ENCODE peak calls at places on chromosomes 11 and 22, in ten cellular contexts. One of them, this sample, is unnamed.

GRCh38 chr11:132658696-132659095 is 873.6 kb downstream of the OPCML start:
- ATAC-seq in PC-3: no peak
- ATAC-seq in heart left ventricle: no peak
- ATAC-seq in right cardiac atrium: no peak
- ATAC-seq in A549: no peak
- ATAC-seq in CD8-positive, alpha-beta T cell: no peak
- ATAC-seq in upper lobe of left lung: no peak
- ATAC-seq in body of pancreas: no peak
- ATAC-seq in CD4-positive, CD25-positive, alpha-beta regulatory T cell: no peak
- ATAC-seq in HCT116: no peak
- ATAC-seq in this sample: no peak

GRCh38 chr22:20434264-20434751 is 3.3 kb downstream of the SCARF2 start:
- ATAC-seq in body of pancreas: no peak
- ATAC-seq in CD4-positive, CD25-positive, alpha-beta regulatory T cell: no peak
- ATAC-seq in upper lobe of left lung: no peak
- ATAC-seq in heart left ventricle: no peak
- ATAC-seq in right cardiac atrium: no peak
- ATAC-seq in HCT116: no peak
- ATAC-seq in A549: no peak
- ATAC-seq in PC-3: no peak
- ATAC-seq in CD8-positive, alpha-beta T cell: no peak
- ATAC-seq in this sample: no peak

GRCh38 chr11:3929689-3930088 is 74.2 kb downstream of the STIM1 start:
- ATAC-seq in body of pancreas: peak; percentile 76
- ATAC-seq in CD4-positive, CD25-positive, alpha-beta regulatory T cell: no peak
- ATAC-seq in upper lobe of left lung: no peak
- ATAC-seq in CD8-positive, alpha-beta T cell: no peak
- ATAC-seq in HCT116: no peak
- ATAC-seq in A549: no peak
- ATAC-seq in right cardiac atrium: peak; percentile 62
- ATAC-seq in PC-3: no peak
- ATAC-seq in heart left ventricle: peak; percentile 90
- ATAC-seq in this sample: peak; percentile 81

GRCh38 chr11:58938398-58938797 is 890 bp upstream of the GLYATL1 start:
- ATAC-seq in body of pancreas: no peak
- ATAC-seq in HCT116: no peak
- ATAC-seq in upper lobe of left lung: no peak
- ATAC-seq in CD8-positive, alpha-beta T cell: no peak
- ATAC-seq in CD4-positive, CD25-positive, alpha-beta regulatory T cell: no peak
- ATAC-seq in right cardiac atrium: no peak
- ATAC-seq in A549: no peak
- ATAC-seq in PC-3: no peak
- ATAC-seq in heart left ventricle: no peak
- ATAC-seq in this sample: no peak

GRCh38 chr11:569273-569885 is 6.9 kb upstream of the PHRF1 start:
- ATAC-seq in HCT116: no peak
- ATAC-seq in PC-3: no peak
- ATAC-seq in CD4-positive, CD25-positive, alpha-beta regulatory T cell: no peak
- ATAC-seq in body of pancreas: no peak
- ATAC-seq in A549: no peak
- ATAC-seq in heart left ventricle: no peak
- ATAC-seq in right cardiac atrium: peak; percentile 44
- ATAC-seq in upper lobe of left lung: no peak
- ATAC-seq in CD8-positive, alpha-beta T cell: no peak
- ATAC-seq in this sample: no peak

GRCh38 chr22:17578129-17578754 is 14.9 kb downstream of the SLC25A18 start:
- ATAC-seq in right cardiac atrium: peak; percentile 54
- ATAC-seq in PC-3: peak; percentile 27
- ATAC-seq in HCT116: no peak
- ATAC-seq in CD8-positive, alpha-beta T cell: no peak
- ATAC-seq in CD4-positive, CD25-positive, alpha-beta regulatory T cell: no peak
- ATAC-seq in heart left ventricle: peak; percentile 50
- ATAC-seq in upper lobe of left lung: peak; percentile 59
- ATAC-seq in A549: no peak
- ATAC-seq in body of pancreas: peak; percentile 78
- ATAC-seq in this sample: peak; percentile 77

GRCh38 chr11:46485852-46486443 is 94.4 kb upstream of the CHRM4 start:
- ATAC-seq in CD4-positive, CD25-positive, alpha-beta regulatory T cell: no peak
- ATAC-seq in CD8-positive, alpha-beta T cell: no peak
- ATAC-seq in HCT116: no peak
- ATAC-seq in A549: no peak
- ATAC-seq in right cardiac atrium: no peak
- ATAC-seq in heart left ventricle: no peak
- ATAC-seq in PC-3: no peak
- ATAC-seq in upper lobe of left lung: no peak
- ATAC-seq in body of pancreas: no peak
- ATAC-seq in this sample: no peak

GRCh38 chr11:7604331-7604973 is 68.8 kb downstream of the CYB5R2 start:
- ATAC-seq in PC-3: no peak
- ATAC-seq in CD8-positive, alpha-beta T cell: no peak
- ATAC-seq in body of pancreas: no peak
- ATAC-seq in CD4-positive, CD25-positive, alpha-beta regulatory T cell: no peak
- ATAC-seq in right cardiac atrium: no peak
- ATAC-seq in A549: no peak
- ATAC-seq in upper lobe of left lung: peak; percentile 40
- ATAC-seq in HCT116: no peak
- ATAC-seq in heart left ventricle: no peak
- ATAC-seq in this sample: no peak

DNA sequence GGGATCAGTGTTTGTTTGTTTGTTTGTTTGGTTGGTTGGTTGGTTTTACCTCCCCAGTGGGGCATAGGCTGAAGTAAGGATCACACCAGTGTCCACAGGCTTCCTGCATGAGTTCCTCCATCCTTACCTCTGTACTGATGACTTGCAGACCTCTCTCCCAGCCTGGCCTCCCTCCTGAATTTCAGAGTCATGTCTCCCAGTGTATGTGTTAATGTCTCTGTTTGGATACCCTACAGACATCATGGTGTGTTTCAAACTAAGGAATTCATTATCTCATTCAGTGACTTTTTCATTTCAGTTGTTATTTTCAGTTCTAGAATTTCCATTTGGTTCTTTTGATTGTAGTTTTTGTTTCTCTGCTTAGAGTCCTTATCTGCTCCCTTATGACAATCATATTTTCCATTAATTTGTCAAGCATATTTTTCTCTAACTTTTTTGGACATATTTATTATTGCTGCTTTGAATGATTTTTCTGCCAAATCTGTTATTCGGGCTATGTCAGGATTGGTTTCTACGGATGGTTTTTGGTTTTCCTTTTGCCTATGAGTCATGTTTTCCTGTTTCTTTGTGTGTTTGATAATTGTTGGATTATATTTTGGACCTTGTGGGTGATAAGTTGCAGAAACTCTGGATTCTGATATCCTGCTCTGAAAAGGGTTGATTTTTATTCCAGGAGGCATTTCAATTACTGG is 23.6 kb downstream of the MYEOV start:
- ATAC-seq in heart left ventricle: no peak
- ATAC-seq in CD4-positive, CD25-positive, alpha-beta regulatory T cell: no peak
- ATAC-seq in body of pancreas: no peak
- ATAC-seq in PC-3: no peak
- ATAC-seq in upper lobe of left lung: no peak
- ATAC-seq in HCT116: no peak
- ATAC-seq in CD8-positive, alpha-beta T cell: no peak
- ATAC-seq in right cardiac atrium: no peak
- ATAC-seq in A549: no peak
- ATAC-seq in this sample: no peak
- H3K4me1 ChIP-seq in heart left ventricle: peaks cover 21% of the 10 kb centered on the region
- H3K4me1 ChIP-seq in CD4-positive, CD25-positive, alpha-beta regulatory T cell: peaks cover 4% of the 10 kb centered on the region
- H3K4me1 ChIP-seq in body of pancreas: peaks cover 25% of the 10 kb centered on the region
- H3K4me1 ChIP-seq in PC-3: peaks cover 39% of the 10 kb centered on the region
- H3K4me1 ChIP-seq in upper lobe of left lung: peaks cover 9% of the 10 kb centered on the region
- H3K4me1 ChIP-seq in HCT116: peaks cover 13% of the 10 kb centered on the region
- H3K4me1 ChIP-seq in CD8-positive, alpha-beta T cell: peaks cover 4% of the 10 kb centered on the region
- H3K4me1 ChIP-seq in right cardiac atrium: peaks cover 5% of the 10 kb centered on the region
- H3K4me1 ChIP-seq in A549: peaks cover 28% of the 10 kb centered on the region
- H3K4me1 ChIP-seq in this sample: no peaks in the 10 kb centered on the region

GRCh38 chr11:118610220-118610772 is 2.9 kb downstream of the PHLDB1 start:
- ATAC-seq in upper lobe of left lung: no peak
- ATAC-seq in heart left ventricle: no peak
- ATAC-seq in CD4-positive, CD25-positive, alpha-beta regulatory T cell: no peak
- ATAC-seq in A549: no peak
- ATAC-seq in body of pancreas: no peak
- ATAC-seq in PC-3: no peak
- ATAC-seq in HCT116: no peak
- ATAC-seq in CD8-positive, alpha-beta T cell: no peak
- ATAC-seq in right cardiac atrium: no peak
- ATAC-seq in this sample: no peak
- H3K4me3 ChIP-seq in upper lobe of left lung: peak overlapping the region; percentile 80
- H3K4me3 ChIP-seq in heart left ventricle: peak overlapping the region; percentile 79
- H3K4me3 ChIP-seq in CD4-positive, CD25-positive, alpha-beta regulatory T cell: no peak overlapping the region
- H3K4me3 ChIP-seq in A549: no peak overlapping the region
- H3K4me3 ChIP-seq in body of pancreas: no peak overlapping the region
- H3K4me3 ChIP-seq in PC-3: no peak overlapping the region
- H3K4me3 ChIP-seq in HCT116: no peak overlapping the region
- H3K4me3 ChIP-seq in CD8-positive, alpha-beta T cell: peak overlapping the region; percentile 61
- H3K4me3 ChIP-seq in right cardiac atrium: peak overlapping the region; percentile 84
- H3K4me3 ChIP-seq in this sample: peak overlapping the region; percentile 87

GRCh38 chr11:78504708-78505107 is 70.0 kb downstream of the NARS2 start:
- ATAC-seq in HCT116: no peak
- ATAC-seq in PC-3: no peak
- ATAC-seq in upper lobe of left lung: no peak
- ATAC-seq in A549: no peak
- ATAC-seq in body of pancreas: no peak
- ATAC-seq in right cardiac atrium: no peak
- ATAC-seq in heart left ventricle: no peak
- ATAC-seq in CD4-positive, CD25-positive, alpha-beta regulatory T cell: no peak
- ATAC-seq in CD8-positive, alpha-beta T cell: no peak
- ATAC-seq in this sample: no peak

GRCh38 chr11:78514922-78515502 is 59.7 kb downstream of the NARS2 start:
- ATAC-seq in upper lobe of left lung: no peak
- ATAC-seq in A549: no peak
- ATAC-seq in CD4-positive, CD25-positive, alpha-beta regulatory T cell: no peak
- ATAC-seq in heart left ventricle: no peak
- ATAC-seq in body of pancreas: no peak
- ATAC-seq in PC-3: no peak
- ATAC-seq in CD8-positive, alpha-beta T cell: no peak
- ATAC-seq in right cardiac atrium: no peak
- ATAC-seq in HCT116: no peak
- ATAC-seq in this sample: no peak

GRCh38 chr11:78510597-78510996 is 64.1 kb downstream of the NARS2 start:
- ATAC-seq in CD4-positive, CD25-positive, alpha-beta regulatory T cell: no peak
- ATAC-seq in right cardiac atrium: no peak
- ATAC-seq in CD8-positive, alpha-beta T cell: no peak
- ATAC-seq in HCT116: no peak
- ATAC-seq in body of pancreas: no peak
- ATAC-seq in A549: no peak
- ATAC-seq in heart left ventricle: no peak
- ATAC-seq in PC-3: no peak
- ATAC-seq in upper lobe of left lung: no peak
- ATAC-seq in this sample: no peak

DNA sequence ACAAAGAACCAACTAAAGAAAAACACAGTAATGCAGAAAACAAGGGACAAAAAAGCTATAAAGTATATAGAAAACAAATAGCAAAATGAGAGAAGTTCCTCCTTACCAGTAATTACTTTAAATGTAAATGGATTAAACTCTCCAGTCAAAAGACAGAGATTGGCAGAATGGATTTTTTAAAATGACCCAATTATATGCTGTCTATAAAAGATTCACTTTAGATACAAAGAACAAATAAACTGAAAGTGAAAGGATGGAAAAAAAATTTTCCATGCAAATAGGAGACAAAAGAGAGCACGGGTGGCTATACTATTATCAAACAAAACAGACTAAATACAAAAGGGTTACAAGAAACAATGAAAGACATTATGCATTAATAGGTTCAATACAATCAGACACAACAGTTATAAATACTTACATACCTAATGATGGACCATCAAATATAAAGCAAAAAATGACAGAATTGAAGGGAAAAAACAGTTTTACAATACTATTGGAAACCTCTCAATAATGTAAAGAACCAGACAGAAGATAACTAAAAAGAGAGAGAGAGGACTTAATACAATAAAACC is 64.6 kb downstream of the NARS2 start:
- ATAC-seq in CD4-positive, CD25-positive, alpha-beta regulatory T cell: no peak
- ATAC-seq in HCT116: no peak
- ATAC-seq in body of pancreas: no peak
- ATAC-seq in PC-3: no peak
- ATAC-seq in right cardiac atrium: no peak
- ATAC-seq in A549: no peak
- ATAC-seq in upper lobe of left lung: no peak
- ATAC-seq in CD8-positive, alpha-beta T cell: no peak
- ATAC-seq in heart left ventricle: no peak
- ATAC-seq in this sample: no peak
- H3K27ac ChIP-seq in CD4-positive, CD25-positive, alpha-beta regulatory T cell: no peak overlapping the region
- H3K27ac ChIP-seq in HCT116: no peak overlapping the region
- H3K27ac ChIP-seq in body of pancreas: no peak overlapping the region
- H3K27ac ChIP-seq in PC-3: no peak overlapping the region
- H3K27ac ChIP-seq in right cardiac atrium: no peak overlapping the region
- H3K27ac ChIP-seq in A549: no peak overlapping the region
- H3K27ac ChIP-seq in upper lobe of left lung: no peak overlapping the region
- H3K27ac ChIP-seq in CD8-positive, alpha-beta T cell: no peak overlapping the region
- H3K27ac ChIP-seq in heart left ventricle: no peak overlapping the region
- H3K27ac ChIP-seq in this sample: no peak overlapping the region

GRCh38 chr22:38035530-38035885 is 21.7 kb upstream of the PICK1 start:
- ATAC-seq in A549: no peak
- ATAC-seq in right cardiac atrium: no peak
- ATAC-seq in CD8-positive, alpha-beta T cell: no peak
- ATAC-seq in body of pancreas: no peak
- ATAC-seq in heart left ventricle: no peak
- ATAC-seq in PC-3: no peak
- ATAC-seq in HCT116: no peak
- ATAC-seq in CD4-positive, CD25-positive, alpha-beta regulatory T cell: no peak
- ATAC-seq in upper lobe of left lung: no peak
- ATAC-seq in this sample: no peak
- H3K4me1 ChIP-seq in A549: peaks cover 32% of the 10 kb centered on the region
- H3K4me1 ChIP-seq in right cardiac atrium: peaks cover 10% of the 10 kb centered on the region
- H3K4me1 ChIP-seq in CD8-positive, alpha-beta T cell: no peaks in the 10 kb centered on the region
- H3K4me1 ChIP-seq in body of pancreas: peaks cover 18% of the 10 kb centered on the region
- H3K4me1 ChIP-seq in heart left ventricle: peaks cover 24% of the 10 kb centered on the region
- H3K4me1 ChIP-seq in PC-3: peaks cover 14% of the 10 kb centered on the region
- H3K4me1 ChIP-seq in HCT116: peaks cover 23% of the 10 kb centered on the region
- H3K4me1 ChIP-seq in CD4-positive, CD25-positive, alpha-beta regulatory T cell: no peaks in the 10 kb centered on the region
- H3K4me1 ChIP-seq in upper lobe of left lung: peaks cover 21% of the 10 kb centered on the region
- H3K4me1 ChIP-seq in this sample: peaks cover 42% of the 10 kb centered on the region